ENCODE peak calls at places on chromosomes 13 and 19, in four cellular contexts. Y, I, M and Z are unnamed samples. For H3K27me3, the result is how much of the 10 kb centered on the place peaks cover.

GRCh38 chr13:27578121-27579030 is 42.0 kb downstream of the LNX2 start:
- DNase-seq in Y (no peak), I (no peak), M (no peak), Z (no peak)

GRCh38 chr19:51726049-51726448 is 2.3 kb upstream of the HAS1 start:
- DNase-seq in Y (no peak), I (no peak), M (no peak), Z (no peak)

GRCh38 chr19:4695224-4695731 is 25.1 kb upstream of the MYDGF start:
- DNase-seq in Y (no peak), I (no peak), M (no peak), Z (no peak)

GRCh38 chr19:10699650-10700335 is 1.4 kb upstream of the QTRT1 start:
- DNase-seq in Y (peak), I (peak), M (peak), Z (no peak)

GRCh38 chr13:33351324-33351723 is 65.8 kb upstream of the STARD13 start:
- DNase-seq in Y (no peak), I (no peak), M (no peak), Z (no peak)

GRCh38 chr19:492091-492531 is 4.2 kb upstream of the MADCAM1 start:
- DNase-seq in Y (no peak), I (no peak), M (no peak), Z (no peak)

GRCh38 chr13:80132741-80133601 is 208.0 kb downstream of the SPRY2 start:
- DNase-seq in Y (peak), I (no peak), M (peak), Z (no peak)

GRCh38 chr19:17455711-17456123 is 5.0 kb downstream of the NXNL1 start:
- DNase-seq in Y (no peak), I (no peak), M (no peak), Z (no peak)

GRCh38 chr19:3505598-3506383 is at the start of gene FZR1:
- DNase-seq in Y (peak), I (peak), M (peak), Z (peak)

GRCh38 chr13:104043184-104043583 is 977.0 kb upstream of the SLC10A2 start:
- DNase-seq in Y (no peak), I (no peak), M (no peak), Z (no peak)

GRCh38 chr13:33678906-33679657 is 138.9 kb upstream of the RFC3 start:
- DNase-seq in Y (peak), I (no peak), M (peak), Z (peak)

GRCh38 chr19:39413903-39414608 is 1.6 kb downstream of the PLEKHG2 start:
- DNase-seq in Y (no peak), I (no peak), M (peak), Z (no peak)

GRCh38 chr13:111913790-111914189 is 153.2 kb upstream of the SOX1 start:
- DNase-seq in Y (no peak), I (no peak), M (no peak), Z (no peak)

GRCh38 chr13:32153056-32153455 is 121.5 kb downstream of the FRY start:
- DNase-seq in Y (no peak), I (peak), M (no peak), Z (no peak)

GRCh38 chr13:110347535-110348308 is 40.6 kb downstream of the COL4A2 start:
- DNase-seq in Y (no peak), I (no peak), M (no peak), Z (no peak)

GRCh38 chr13:110523838-110524237 is 37.7 kb downstream of the RAB20 start:
- DNase-seq in Y (no peak), I (no peak), M (no peak), Z (no peak)

GRCh38 chr19:23075031-23075733 is 41.6 kb upstream of the ZNF730 start:
- DNase-seq in Y (peak), I (peak), M (peak), Z (peak)

GRCh38 chr13:49679244-49679643 is 12.0 kb downstream of the EBPL start:
- DNase-seq in Y (no peak), I (no peak), M (no peak), Z (no peak)

GRCh38 chr19:6766357-6767080 is 716 bp downstream of the SH2D3A start:
- DNase-seq in Y (no peak), I (no peak), M (no peak), Z (no peak)
- H3K4me3 ChIP-seq in Y (peak), I (no peak), M (peak), Z (peak)

DNA sequence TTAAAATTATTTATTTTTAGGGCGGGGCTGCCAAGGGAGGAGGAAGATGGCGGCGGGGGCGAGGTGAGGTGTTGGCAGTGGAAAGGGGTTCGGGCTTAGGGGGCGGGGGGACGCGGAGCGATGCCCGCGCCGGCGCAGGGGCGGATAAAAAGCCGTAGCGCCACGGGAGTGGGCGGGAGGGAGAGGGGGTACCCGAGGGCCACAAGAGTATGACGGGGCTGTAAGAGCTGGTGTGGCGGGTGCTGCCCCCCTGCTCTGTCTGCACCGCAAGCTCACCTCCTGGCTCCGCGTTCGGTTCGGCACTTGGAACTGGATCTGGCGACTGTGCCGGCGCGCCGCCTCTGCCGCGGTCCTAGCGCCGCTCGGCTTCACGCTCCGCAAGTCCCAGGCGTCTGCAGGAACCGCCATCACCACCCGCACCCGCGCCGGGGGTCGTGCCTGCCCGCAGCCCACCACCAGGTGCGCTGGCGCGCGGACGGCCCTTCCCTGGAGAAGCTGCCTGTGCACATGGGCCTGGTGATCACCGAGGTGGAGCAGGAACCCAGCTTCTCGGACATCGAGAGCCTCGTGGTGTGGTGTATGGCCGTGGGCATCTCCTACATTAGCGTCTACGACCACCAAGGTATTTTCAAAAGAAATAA is 265.2 kb upstream of the SGCG start:
- DNase-seq in Y (no peak), I (no peak), M (peak), Z (peak)
- TF ChIP-seq CTCF in Y (no peak), I (no peak), M (no peak), Z (no peak)

GRCh38 chr13:52837850-52838249 is 10.6 kb downstream of the PCDH8 start:
- DNase-seq in Y (no peak), I (no peak), M (no peak), Z (no peak)
- H3K27me3 ChIP-seq in Y (under half), I (under half), M (under half), Z (under half)

GRCh38 chr19:13966684-13967128 is 14.4 kb downstream of the DCAF15 start:
- DNase-seq in Y (no peak), I (no peak), M (no peak), Z (no peak)
- H3K4me3 ChIP-seq in Y (no peak), I (no peak), M (no peak), Z (no peak)

GRCh38 chr13:29718694-29719093 is 123.2 kb upstream of the SLC7A1 start:
- DNase-seq in Y (no peak), I (no peak), M (no peak), Z (no peak)

GRCh38 chr13:29707876-29708543 is 112.5 kb upstream of the SLC7A1 start:
- DNase-seq in Y (peak), I (peak), M (peak), Z (no peak)

GRCh38 chr13:29716493-29716892 is 121.0 kb upstream of the SLC7A1 start:
- DNase-seq in Y (no peak), I (no peak), M (no peak), Z (no peak)

DNA sequence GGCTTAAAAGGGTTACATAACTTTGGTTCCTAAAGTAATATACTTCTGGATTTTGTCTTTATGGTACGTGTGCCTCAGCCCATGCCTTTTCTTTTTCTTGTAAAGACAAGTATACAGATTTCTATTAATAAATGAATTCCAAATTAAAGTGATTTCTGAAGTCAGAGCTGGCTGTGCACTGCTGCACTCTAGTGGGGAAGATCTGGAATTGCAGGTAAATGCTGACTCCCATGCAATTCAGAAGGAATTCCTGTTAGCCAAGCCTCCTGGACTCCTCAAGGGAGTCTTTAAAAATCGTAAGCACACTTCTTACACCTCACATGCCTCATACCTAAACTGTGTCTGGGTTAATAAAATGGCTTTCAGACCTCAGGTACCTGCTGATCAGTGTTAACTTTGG is 118.4 kb upstream of the SLC7A1 start:
- DNase-seq in Y (no peak), I (no peak), M (no peak), Z (no peak)
- TF ChIP-seq CTCF in Y (peak), I (peak), M (no peak), Z (peak)

DNA sequence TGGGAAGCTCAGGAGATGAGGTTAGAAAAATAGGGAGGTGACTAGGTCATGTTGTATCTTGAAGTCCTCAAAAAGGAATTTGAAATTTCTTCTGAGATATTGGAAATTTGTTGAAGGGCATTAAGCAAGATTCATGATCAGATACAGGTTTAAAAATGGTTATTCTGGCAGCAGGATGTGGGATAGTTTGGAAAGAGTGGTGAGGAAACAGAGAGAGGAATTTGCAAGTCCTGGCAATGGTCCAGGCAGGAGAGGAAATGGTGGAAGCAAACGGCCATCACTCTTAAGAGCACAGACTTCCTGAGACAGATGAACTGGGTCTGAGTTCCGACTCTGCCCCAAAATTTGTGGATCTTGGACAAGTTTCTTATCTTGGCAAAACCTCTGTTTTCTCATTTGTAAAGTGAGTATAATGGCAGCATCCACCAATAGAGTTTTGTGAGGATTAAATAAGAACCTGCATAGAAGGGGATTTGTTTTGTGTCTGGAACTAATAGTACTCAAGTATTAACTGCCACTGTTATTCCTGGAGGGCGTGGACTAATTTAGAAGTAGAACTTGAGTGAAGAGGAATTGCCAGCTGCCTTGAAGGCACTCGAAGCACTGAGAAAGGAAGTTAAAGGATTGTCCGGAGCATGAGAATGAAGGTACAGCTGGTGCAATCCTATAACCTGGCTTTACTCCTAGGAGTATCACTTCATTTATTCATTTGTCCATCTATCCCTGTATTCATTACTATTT is 99.6 kb downstream of the CCNA1 start:
- DNase-seq in Y (no peak), I (no peak), M (peak), Z (no peak)
- H3K27me3 ChIP-seq in Y (under half), I (under half), M (under half), Z (under half)

GRCh38 chr13:23060972-23061371 is 119.8 kb upstream of the SGCG start:
- DNase-seq in Y (no peak), I (no peak), M (no peak), Z (no peak)
- H3K4me3 ChIP-seq in Y (no peak), I (no peak), M (no peak), Z (no peak)

DNA sequence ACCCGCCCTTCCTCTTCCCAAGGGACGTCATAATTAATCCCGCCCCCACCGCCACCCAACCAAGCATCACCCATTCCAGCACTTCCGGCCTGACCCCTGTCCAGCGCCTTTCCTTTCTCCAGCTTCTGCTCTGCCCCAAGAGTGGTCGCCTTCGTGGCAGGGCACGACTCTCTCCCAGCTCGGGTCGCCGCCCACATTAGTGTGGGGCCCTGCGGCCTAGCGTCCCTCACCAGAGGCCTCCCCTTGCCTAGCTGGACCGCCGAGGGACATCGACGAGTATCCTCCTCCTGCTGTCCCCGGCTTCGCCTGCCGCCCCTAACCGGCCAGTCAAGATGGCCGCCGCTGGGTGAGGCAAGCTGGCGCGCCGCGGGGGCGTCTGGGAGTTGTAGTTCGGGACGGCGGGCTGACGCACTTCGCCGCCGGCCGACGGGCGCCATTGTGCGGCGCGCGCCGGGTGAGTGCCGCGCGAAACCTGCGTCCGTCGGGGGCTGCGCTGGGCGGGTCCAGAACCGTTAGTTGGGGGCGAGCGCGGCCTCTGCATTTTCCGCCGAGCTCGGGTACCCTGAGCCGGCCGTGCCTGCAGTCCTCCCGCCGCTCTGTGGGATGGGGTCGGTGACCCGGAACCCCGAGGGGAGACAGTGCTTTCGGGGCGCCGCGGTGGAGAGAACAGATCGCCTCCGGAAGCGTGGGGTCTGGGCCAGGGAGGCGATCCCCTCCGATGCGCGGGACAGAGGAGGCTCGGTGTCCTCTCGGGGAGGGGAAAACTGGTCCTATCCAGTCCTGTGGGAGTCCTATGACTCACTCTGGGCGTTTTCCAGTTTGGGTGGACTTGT is at the start of gene ZNF274:
- DNase-seq in Y (peak), I (peak), M (peak), Z (peak)
- TF ChIP-seq CTCF in Y (no peak), I (no peak), M (peak), Z (no peak)

GRCh38 chr19:15454371-15454800 is 4.6 kb upstream of the WIZ start:
- DNase-seq in Y (peak), I (no peak), M (no peak), Z (no peak)

GRCh38 chr19:15452111-15453047 is 2.6 kb upstream of the WIZ start:
- DNase-seq in Y (peak), I (peak), M (peak), Z (no peak)

GRCh38 chr19:15455996-15456395 is 6.2 kb upstream of the WIZ start:
- DNase-seq in Y (no peak), I (no peak), M (no peak), Z (no peak)

GRCh38 chr19:15453091-15453498 is 3.3 kb upstream of the WIZ start:
- DNase-seq in Y (peak), I (no peak), M (no peak), Z (no peak)

GRCh38 chr19:15453906-15454305 is 4.2 kb upstream of the WIZ start:
- DNase-seq in Y (no peak), I (no peak), M (no peak), Z (no peak)
- H3K27me3 ChIP-seq in Y (under half), I (under half), M (under half), Z (under half)